ENCODE peak calls at places on chromosomes 12 and 14, in six cellular contexts. A is A549, K is adrenal gland, Z is ovary, T is stomach, B is IMR-90. E is an unnamed sample.
A peak's percentile ranks its signal among the peaks of the same experiment; 100 is the strongest.

GRCh38 chr14:54712371-54712998 is 145.6 kb downstream of the SAMD4A start:
- DNase-seq in K (no peak), A (no peak), B (peak; percentile 59), T (no peak), Z (peak; percentile 39), E (no peak)

GRCh38 chr12:94152292-94153083 is 4.1 kb downstream of the PLXNC1 start:
- DNase-seq in Z (no peak), A (no peak), T (no peak), K (no peak), B (no peak), E (no peak)

GRCh38 chr12:43310596-43310995 is 241.4 kb downstream of the ADAMTS20 start:
- DNase-seq in B (no peak), Z (no peak), A (no peak), K (no peak), T (no peak), E (no peak)

GRCh38 chr12:121801601-121802484 is 2.0 kb upstream of the SETD1B start:
- DNase-seq in B (peak; percentile 45), A (no peak), K (no peak), T (no peak), Z (no peak), E (no peak)

GRCh38 chr12:2341871-2342270 is 289.1 kb downstream of the CACNA1C start:
- DNase-seq in A (no peak), B (peak; percentile 89), T (no peak), Z (no peak), K (no peak), E (no peak)

GRCh38 chr12:5201554-5202243 is 158.0 kb downstream of the KCNA5 start:
- DNase-seq in Z (no peak), T (no peak), K (peak; percentile 12), A (no peak), B (peak; percentile 54), E (no peak)

GRCh38 chr14:95257521-95257920 is 62.2 kb downstream of the CLMN start:
- DNase-seq in Z (no peak), T (no peak), A (no peak), B (no peak), K (no peak), E (no peak)

GRCh38 chr12:110126557-110126956 is 2.4 kb downstream of the IFT81 start:
- DNase-seq in A (no peak), B (no peak), Z (no peak), K (no peak), T (no peak), E (peak; percentile 8)

GRCh38 chr12:1612196-1612595 is 16.8 kb upstream of the WNT5B start:
- DNase-seq in A (no peak), T (no peak), K (no peak), Z (peak; percentile 9), B (no peak), E (no peak)

GRCh38 chr12:107515446-107515958 is 170.1 kb upstream of the PWP1 start:
- DNase-seq in A (peak; percentile 87), Z (no peak), T (no peak), B (peak; percentile 93), K (no peak), E (peak; percentile 10)

GRCh38 chr12:14777271-14777670 is 26.0 kb downstream of the WBP11 start:
- DNase-seq in A (no peak), K (no peak), Z (no peak), B (no peak), T (peak; percentile 72), E (no peak)

GRCh38 chr12:124026755-124027745 is 54.0 kb downstream of the ZNF664 start:
- DNase-seq in B (peak; percentile 86), K (no peak), Z (no peak), T (no peak), A (no peak), E (peak; percentile 23)

GRCh38 chr12:119005832-119006360 is 24.6 kb downstream of the SRRM4 start:
- DNase-seq in Z (no peak), T (no peak), A (no peak), B (no peak), K (no peak), E (no peak)

GRCh38 chr14:42475289-42475688 is 868.6 kb downstream of the LRFN5 start:
- DNase-seq in B (no peak), T (no peak), A (no peak), K (no peak), Z (no peak), E (no peak)

GRCh38 chr12:75505706-75506312 is 5.6 kb downstream of the KRR1 start:
- DNase-seq in A (no peak), T (no peak), K (no peak), Z (no peak), B (peak; percentile 67), E (no peak)

GRCh38 chr12:122085006-122085405 is 6.5 kb downstream of the MLXIP start:
- DNase-seq in K (no peak), T (no peak), A (no peak), Z (no peak), B (no peak), E (no peak)

GRCh38 chr14:91935621-91936020 is 11.9 kb downstream of the FBLN5 start:
- DNase-seq in Z (no peak), B (no peak), K (no peak), A (no peak), T (no peak), E (no peak)

GRCh38 chr12:93243689-93244513 is 133.8 kb upstream of the NUDT4 start:
- DNase-seq in B (peak; percentile 78), A (no peak), T (no peak), Z (peak; percentile 57), K (no peak), E (no peak)

GRCh38 chr14:81471062-81471461 is 62.6 kb downstream of the SEL1L start:
- DNase-seq in A (no peak), Z (no peak), T (no peak), K (no peak), B (no peak), E (no peak)

GRCh38 chr14:73712540-73713141 is 1.5 kb downstream of the PNMA1 start:
- DNase-seq in K (no peak), T (no peak), A (no peak), B (peak; percentile 27), Z (no peak), E (no peak)

GRCh38 chr12:114920828-114921579 is 237.0 kb upstream of the TBX3 start:
- DNase-seq in Z (no peak), K (no peak), T (no peak), B (peak; percentile 46), A (no peak), E (no peak)

GRCh38 chr14:68968051-68968450 is 11.1 kb downstream of the ACTN1 start:
- DNase-seq in A (no peak), Z (no peak), K (no peak), T (no peak), B (no peak), E (no peak)

GRCh38 chr12:31620311-31620710 is 29.4 kb upstream of the DENND5B start:
- DNase-seq in A (peak; percentile 12), Z (no peak), B (peak; percentile 8), T (no peak), K (no peak), E (no peak)

GRCh38 chr12:24038211-24038997 is 88.9 kb upstream of the SOX5 start:
- DNase-seq in T (no peak), A (no peak), B (no peak), Z (no peak), K (no peak), E (no peak)
- TF ChIP-seq POLR2A in T (no peak), A (no peak), B (no peak), Z (no peak), K (no peak), E (no peak)

DNA sequence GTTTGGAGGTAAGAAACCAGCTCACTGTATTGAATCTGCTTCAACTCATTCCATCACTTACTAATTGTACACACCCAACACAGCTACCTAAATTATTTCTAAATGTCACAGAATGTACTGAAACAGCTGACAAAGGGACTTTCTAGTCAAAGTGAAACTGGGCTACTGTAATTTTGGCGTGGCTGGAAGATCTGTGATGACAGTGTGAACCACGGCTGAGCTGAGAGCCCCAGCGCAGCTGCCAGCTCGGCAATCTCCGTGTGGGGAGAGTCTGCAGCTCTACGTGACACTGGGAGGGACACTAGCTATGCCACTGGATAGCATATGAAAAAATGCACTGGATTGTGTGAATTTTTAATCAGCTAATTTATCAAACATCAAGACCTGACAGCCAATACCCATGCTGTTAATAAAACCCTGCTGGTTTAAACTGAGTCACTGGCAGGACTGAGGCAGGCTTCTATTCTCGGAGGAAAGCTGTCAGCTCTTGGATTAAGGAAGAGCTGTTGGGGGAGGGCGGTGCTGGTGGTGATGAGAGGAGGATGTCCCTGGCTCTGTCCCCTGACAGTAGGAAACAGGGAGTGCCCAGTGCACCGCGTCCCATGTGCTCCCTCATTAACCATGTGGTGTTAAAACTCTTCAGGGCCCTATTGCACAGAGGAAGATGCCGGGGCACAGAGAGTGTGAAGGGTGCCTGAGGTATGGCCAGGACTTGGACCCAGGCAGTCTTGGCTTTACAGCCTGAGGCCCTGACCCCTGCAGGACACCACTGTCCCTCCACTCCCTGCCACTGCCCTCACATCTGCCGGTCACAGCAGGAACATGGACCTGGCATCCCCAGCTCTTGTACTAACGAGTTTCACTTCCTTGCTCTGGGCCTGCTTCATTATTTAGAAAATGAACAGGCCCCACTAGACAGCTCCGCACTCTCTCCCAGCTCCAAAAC is 13.3 kb downstream of the SLC15A4 start:
- DNase-seq in Z (no peak), K (no peak), B (no peak), T (peak; percentile 38), A (no peak), E (no peak)
- TF ChIP-seq POLR2A in Z (no peak), K (no peak), B (no peak), T (no peak), A (no peak), E (no peak)

GRCh38 chr14:100304825-100305445 is 1.3 kb downstream of the SLC25A29 start:
- DNase-seq in T (peak; percentile 88), K (peak; percentile 70), A (peak; percentile 36), B (peak; percentile 22), Z (peak; percentile 71), E (no peak)
- TF ChIP-seq POLR2A in T (no peak), K (no peak), A (no peak), B (no peak), Z (no peak), E (no peak)

GRCh38 chr12:10722502-10722904 is 620 bp downstream of the YBX3 start:
- DNase-seq in K (peak; percentile 58), Z (peak; percentile 65), A (peak; percentile 21), T (peak; percentile 43), B (peak; percentile 65), E (peak; percentile 67)

GRCh38 chr12:10719482-10719881 is 3.6 kb downstream of the YBX3 start:
- DNase-seq in K (no peak), T (no peak), B (no peak), A (no peak), Z (no peak), E (no peak)

GRCh38 chr12:10722905-10723866 is at the start of gene YBX3:
- DNase-seq in Z (peak; percentile 91), A (peak; percentile 85), K (peak; percentile 87), B (peak; percentile 75), T (peak; percentile 87), E (peak; percentile 84)

GRCh38 chr12:10720974-10721565 is 2.1 kb downstream of the YBX3 start:
- DNase-seq in Z (no peak), A (no peak), K (no peak), T (no peak), B (no peak), E (no peak)

GRCh38 chr12:10721654-10722501 is 1.2 kb downstream of the YBX3 start:
- DNase-seq in A (peak; percentile 78), T (peak; percentile 81), K (peak; percentile 89), B (peak; percentile 99), Z (peak; percentile 97), E (no peak)
- TF ChIP-seq POLR2A in A (peak; percentile 24), T (no peak), K (no peak), B (peak; percentile 84), Z (peak; percentile 47), E (peak; percentile 77)

E was measured in H1.